ENCODE peak calls at places on chromosomes 1 and 21, in six cellular contexts. One of them, this sample, is unnamed.

GRCh38 chr1:192740214-192740613 is 68.6 kb upstream of the RGS2 start:
- DNase-seq in natural killer cell: no peak
- DNase-seq in AG09319: no peak
- DNase-seq in ELF-1: no peak
- DNase-seq in iPS DF 6.9: no peak
- DNase-seq in stomach: no peak
- DNase-seq in this sample: no peak

GRCh38 chr1:235045034-235045690 is 83.5 kb downstream of the TOMM20 start:
- DNase-seq in stomach: no peak
- DNase-seq in iPS DF 6.9: no peak
- DNase-seq in ELF-1: no peak
- DNase-seq in AG09319: no peak
- DNase-seq in natural killer cell: no peak
- DNase-seq in this sample: no peak

GRCh38 chr1:119582801-119583200 is 65.3 kb downstream of the ZNF697 start:
- DNase-seq in natural killer cell: no peak
- DNase-seq in stomach: peak; percentile 32
- DNase-seq in AG09319: no peak
- DNase-seq in ELF-1: peak; percentile 73
- DNase-seq in iPS DF 6.9: peak; percentile 50
- DNase-seq in this sample: peak; percentile 63

GRCh38 chr1:233544304-233544703 is 69.6 kb upstream of the KCNK1 start:
- DNase-seq in AG09319: no peak
- DNase-seq in stomach: no peak
- DNase-seq in natural killer cell: no peak
- DNase-seq in ELF-1: no peak
- DNase-seq in iPS DF 6.9: no peak
- DNase-seq in this sample: no peak

GRCh38 chr1:150778409-150778808 is 12.8 kb upstream of the CTSS start:
- DNase-seq in iPS DF 6.9: no peak
- DNase-seq in stomach: no peak
- DNase-seq in natural killer cell: no peak
- DNase-seq in ELF-1: no peak
- DNase-seq in AG09319: no peak
- DNase-seq in this sample: no peak

GRCh38 chr1:54053745-54054437 is 483 bp downstream of the TCEANC2 start:
- DNase-seq in natural killer cell: no peak
- DNase-seq in ELF-1: no peak
- DNase-seq in stomach: no peak
- DNase-seq in iPS DF 6.9: no peak
- DNase-seq in AG09319: no peak
- DNase-seq in this sample: no peak

GRCh38 chr1:112172294-112172882 is 182.9 kb upstream of the KCND3 start:
- DNase-seq in AG09319: peak; percentile 2
- DNase-seq in ELF-1: peak; percentile 32
- DNase-seq in natural killer cell: no peak
- DNase-seq in iPS DF 6.9: peak; percentile 41
- DNase-seq in stomach: no peak
- DNase-seq in this sample: peak; percentile 59

GRCh38 chr21:34052171-34052570 is 21.2 kb upstream of the MRPS6 start:
- DNase-seq in AG09319: no peak
- DNase-seq in natural killer cell: no peak
- DNase-seq in ELF-1: no peak
- DNase-seq in iPS DF 6.9: no peak
- DNase-seq in stomach: no peak
- DNase-seq in this sample: no peak

GRCh38 chr1:119188926-119189325 is 48.5 kb upstream of the WARS2 start:
- DNase-seq in AG09319: peak; percentile 54
- DNase-seq in iPS DF 6.9: no peak
- DNase-seq in natural killer cell: no peak
- DNase-seq in stomach: no peak
- DNase-seq in ELF-1: no peak
- DNase-seq in this sample: no peak

GRCh38 chr1:112762541-112763141 is 47.5 kb upstream of the PPM1J start:
- DNase-seq in AG09319: no peak
- DNase-seq in ELF-1: peak; percentile 42
- DNase-seq in natural killer cell: no peak
- DNase-seq in iPS DF 6.9: no peak
- DNase-seq in stomach: no peak
- DNase-seq in this sample: no peak

GRCh38 chr1:35883681-35884155 is 709 bp downstream of the AGO1 start:
- DNase-seq in natural killer cell: peak; percentile 28
- DNase-seq in stomach: peak; percentile 54
- DNase-seq in AG09319: no peak
- DNase-seq in iPS DF 6.9: no peak
- DNase-seq in ELF-1: peak; percentile 71
- DNase-seq in this sample: peak; percentile 65

GRCh38 chr1:11198851-11199628 is 9.9 kb downstream of the ANGPTL7 start:
- DNase-seq in stomach: no peak
- DNase-seq in iPS DF 6.9: no peak
- DNase-seq in natural killer cell: no peak
- DNase-seq in ELF-1: no peak
- DNase-seq in AG09319: no peak
- DNase-seq in this sample: no peak

GRCh38 chr1:119773711-119774241 is 5.1 kb upstream of the HMGCS2 start:
- DNase-seq in iPS DF 6.9: no peak
- DNase-seq in ELF-1: peak; percentile 87
- DNase-seq in natural killer cell: no peak
- DNase-seq in AG09319: peak; percentile 25
- DNase-seq in stomach: no peak
- DNase-seq in this sample: no peak

GRCh38 chr1:219329606-219330005 is 155.9 kb downstream of the LYPLAL1 start:
- DNase-seq in stomach: no peak
- DNase-seq in AG09319: no peak
- DNase-seq in natural killer cell: no peak
- DNase-seq in ELF-1: no peak
- DNase-seq in iPS DF 6.9: no peak
- DNase-seq in this sample: no peak

GRCh38 chr1:75696000-75696399 is 28.5 kb upstream of the ACADM start:
- DNase-seq in iPS DF 6.9: no peak
- DNase-seq in stomach: no peak
- DNase-seq in natural killer cell: no peak
- DNase-seq in AG09319: no peak
- DNase-seq in ELF-1: no peak
- DNase-seq in this sample: no peak

GRCh38 chr1:226486163-226486562 is 62.4 kb upstream of the STUM start:
- DNase-seq in AG09319: no peak
- DNase-seq in stomach: no peak
- DNase-seq in iPS DF 6.9: no peak
- DNase-seq in natural killer cell: no peak
- DNase-seq in ELF-1: no peak
- DNase-seq in this sample: no peak